ENCODE peak calls at places on chromosomes 11 and 22, in nine cellular contexts. One of them, this sample, is unnamed.

GRCh38 chr11:20864628-20865027 is 195.2 kb downstream of the NELL1 start:
- DNase-seq in tibial nerve: no peak
- DNase-seq in nephron progenitor cell: no peak
- DNase-seq in fibroblast of pulmonary artery: no peak
- DNase-seq in RWPE2: no peak
- DNase-seq in cardiac fibroblast: no peak
- DNase-seq in MCF 10A: no peak
- DNase-seq in CD8-positive, alpha-beta T cell: no peak
- DNase-seq in fibroblast of the aortic adventitia: no peak
- DNase-seq in this sample: no peak

GRCh38 chr11:70508231-70508480 is 109.8 kb downstream of the CTTN start:
- DNase-seq in CD8-positive, alpha-beta T cell: no peak
- DNase-seq in MCF 10A: no peak
- DNase-seq in fibroblast of pulmonary artery: no peak
- DNase-seq in tibial nerve: no peak
- DNase-seq in fibroblast of the aortic adventitia: no peak
- DNase-seq in cardiac fibroblast: no peak
- DNase-seq in RWPE2: no peak
- DNase-seq in nephron progenitor cell: no peak
- DNase-seq in this sample: no peak

GRCh38 chr11:83181815-83182214 is 11.7 kb upstream of the ANKRD42 start:
- DNase-seq in tibial nerve: no peak
- DNase-seq in CD8-positive, alpha-beta T cell: no peak
- DNase-seq in fibroblast of pulmonary artery: no peak
- DNase-seq in fibroblast of the aortic adventitia: no peak
- DNase-seq in nephron progenitor cell: no peak
- DNase-seq in MCF 10A: no peak
- DNase-seq in RWPE2: no peak
- DNase-seq in cardiac fibroblast: no peak
- DNase-seq in this sample: no peak

GRCh38 chr22:41367039-41367679 is 14.6 kb upstream of the TEF start:
- DNase-seq in MCF 10A: peak; percentile 93
- DNase-seq in fibroblast of the aortic adventitia: peak; percentile 96
- DNase-seq in RWPE2: peak; percentile 90
- DNase-seq in CD8-positive, alpha-beta T cell: no peak
- DNase-seq in fibroblast of pulmonary artery: peak; percentile 98
- DNase-seq in nephron progenitor cell: peak; percentile 42
- DNase-seq in cardiac fibroblast: peak; percentile 99
- DNase-seq in tibial nerve: peak; percentile 89
- DNase-seq in this sample: peak; percentile 98

GRCh38 chr11:120343429-120343828 is 7.2 kb downstream of the ARHGEF12 start:
- DNase-seq in RWPE2: no peak
- DNase-seq in CD8-positive, alpha-beta T cell: no peak
- DNase-seq in cardiac fibroblast: no peak
- DNase-seq in tibial nerve: no peak
- DNase-seq in fibroblast of the aortic adventitia: no peak
- DNase-seq in MCF 10A: no peak
- DNase-seq in fibroblast of pulmonary artery: no peak
- DNase-seq in nephron progenitor cell: no peak
- DNase-seq in this sample: no peak

GRCh38 chr22:48907591-48907990 is 920.1 kb downstream of the BRD1 start:
- DNase-seq in CD8-positive, alpha-beta T cell: no peak
- DNase-seq in RWPE2: no peak
- DNase-seq in fibroblast of the aortic adventitia: no peak
- DNase-seq in tibial nerve: no peak
- DNase-seq in cardiac fibroblast: no peak
- DNase-seq in nephron progenitor cell: no peak
- DNase-seq in fibroblast of pulmonary artery: no peak
- DNase-seq in MCF 10A: no peak
- DNase-seq in this sample: no peak

GRCh38 chr11:33214187-33214586 is 43.0 kb upstream of the HIPK3 start:
- DNase-seq in CD8-positive, alpha-beta T cell: no peak
- DNase-seq in fibroblast of pulmonary artery: peak; percentile 31
- DNase-seq in fibroblast of the aortic adventitia: peak; percentile 6
- DNase-seq in cardiac fibroblast: peak; percentile 28
- DNase-seq in tibial nerve: no peak
- DNase-seq in RWPE2: no peak
- DNase-seq in MCF 10A: no peak
- DNase-seq in nephron progenitor cell: no peak
- DNase-seq in this sample: no peak

GRCh38 chr11:43916621-43917020 is 25.8 kb upstream of the C11orf96 start:
- DNase-seq in fibroblast of pulmonary artery: no peak
- DNase-seq in fibroblast of the aortic adventitia: no peak
- DNase-seq in cardiac fibroblast: no peak
- DNase-seq in tibial nerve: no peak
- DNase-seq in CD8-positive, alpha-beta T cell: no peak
- DNase-seq in MCF 10A: no peak
- DNase-seq in RWPE2: no peak
- DNase-seq in nephron progenitor cell: no peak
- DNase-seq in this sample: no peak

GRCh38 chr11:57971272-57972012 is 52.2 kb upstream of the OR9Q1 start:
- DNase-seq in fibroblast of the aortic adventitia: no peak
- DNase-seq in cardiac fibroblast: no peak
- DNase-seq in MCF 10A: no peak
- DNase-seq in RWPE2: no peak
- DNase-seq in CD8-positive, alpha-beta T cell: no peak
- DNase-seq in tibial nerve: no peak
- DNase-seq in nephron progenitor cell: no peak
- DNase-seq in fibroblast of pulmonary artery: no peak
- DNase-seq in this sample: no peak
- TF ChIP-seq CTCF in fibroblast of the aortic adventitia: no peak
- TF ChIP-seq CTCF in cardiac fibroblast: no peak
- TF ChIP-seq CTCF in MCF 10A: no peak
- TF ChIP-seq CTCF in RWPE2: no peak
- TF ChIP-seq CTCF in CD8-positive, alpha-beta T cell: no peak
- TF ChIP-seq CTCF in tibial nerve: no peak
- TF ChIP-seq CTCF in nephron progenitor cell: no peak
- TF ChIP-seq CTCF in fibroblast of pulmonary artery: no peak
- TF ChIP-seq CTCF in this sample: no peak

DNA sequence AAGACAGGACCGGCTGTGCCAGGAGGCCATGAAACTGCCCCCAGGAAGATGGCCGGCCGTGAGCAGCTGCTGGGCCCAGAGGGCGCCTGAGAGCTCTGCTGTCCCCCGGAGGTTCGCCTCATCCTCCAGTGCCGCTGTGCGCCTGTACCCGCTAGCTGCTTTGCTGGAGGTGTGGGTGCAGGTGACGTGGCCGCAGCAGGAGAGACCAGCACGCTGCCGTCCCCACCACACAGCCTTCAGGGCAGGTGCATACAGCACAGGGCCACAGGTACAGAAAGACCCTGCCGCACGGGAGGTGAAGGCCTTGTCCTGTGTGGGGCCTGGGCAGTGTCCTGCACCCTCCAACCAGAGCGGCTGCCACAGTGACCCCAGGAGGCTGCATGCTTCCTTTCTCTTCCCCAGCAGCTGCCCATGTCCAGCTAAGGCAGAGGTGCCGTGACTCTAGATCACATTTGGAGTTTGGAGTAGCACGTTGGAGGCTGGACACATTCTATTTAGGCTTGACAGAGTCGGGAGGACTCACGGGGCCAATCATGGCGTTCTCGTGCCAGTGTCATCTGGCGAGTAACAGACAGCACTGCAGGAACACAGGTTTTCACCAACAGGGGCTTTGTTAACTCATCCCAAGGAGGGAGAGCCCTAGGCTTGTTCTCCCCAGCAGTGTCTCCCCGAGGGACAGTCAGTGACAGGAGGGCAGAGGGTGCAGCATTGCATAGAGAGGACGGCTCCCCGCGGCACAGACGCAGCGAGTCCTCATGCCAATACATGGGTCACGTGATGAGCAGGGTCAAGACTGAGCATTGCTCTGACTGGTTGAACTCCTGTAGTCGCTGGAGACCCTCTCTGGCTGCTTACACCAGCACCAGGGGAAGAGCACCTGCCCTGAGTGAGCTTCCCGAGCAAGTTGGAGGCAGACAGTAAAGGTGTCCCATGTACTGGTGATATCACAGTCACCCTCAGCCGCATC is 18.7 kb upstream of the PANX2 start:
- DNase-seq in nephron progenitor cell: no peak
- DNase-seq in cardiac fibroblast: no peak
- DNase-seq in fibroblast of pulmonary artery: no peak
- DNase-seq in CD8-positive, alpha-beta T cell: no peak
- DNase-seq in fibroblast of the aortic adventitia: no peak
- DNase-seq in RWPE2: no peak
- DNase-seq in MCF 10A: no peak
- DNase-seq in tibial nerve: no peak
- DNase-seq in this sample: no peak
- TF ChIP-seq CTCF in nephron progenitor cell: no peak
- TF ChIP-seq CTCF in cardiac fibroblast: no peak
- TF ChIP-seq CTCF in fibroblast of pulmonary artery: no peak
- TF ChIP-seq CTCF in CD8-positive, alpha-beta T cell: no peak
- TF ChIP-seq CTCF in fibroblast of the aortic adventitia: no peak
- TF ChIP-seq CTCF in RWPE2: no peak
- TF ChIP-seq CTCF in MCF 10A: no peak
- TF ChIP-seq CTCF in tibial nerve: no peak
- TF ChIP-seq CTCF in this sample: no peak

GRCh38 chr11:100823360-100823759 is 136.3 kb downstream of the ARHGAP42 start:
- DNase-seq in MCF 10A: peak; percentile 18
- DNase-seq in fibroblast of the aortic adventitia: peak; percentile 89
- DNase-seq in fibroblast of pulmonary artery: peak; percentile 62
- DNase-seq in tibial nerve: no peak
- DNase-seq in RWPE2: no peak
- DNase-seq in cardiac fibroblast: peak; percentile 81
- DNase-seq in CD8-positive, alpha-beta T cell: no peak
- DNase-seq in nephron progenitor cell: no peak
- DNase-seq in this sample: no peak

GRCh38 chr11:100821198-100821597 is 134.1 kb downstream of the ARHGAP42 start:
- DNase-seq in cardiac fibroblast: no peak
- DNase-seq in RWPE2: no peak
- DNase-seq in tibial nerve: no peak
- DNase-seq in CD8-positive, alpha-beta T cell: no peak
- DNase-seq in fibroblast of the aortic adventitia: no peak
- DNase-seq in fibroblast of pulmonary artery: peak; percentile 70
- DNase-seq in MCF 10A: no peak
- DNase-seq in nephron progenitor cell: no peak
- DNase-seq in this sample: no peak

GRCh38 chr11:100824041-100824440 is 137.0 kb downstream of the ARHGAP42 start:
- DNase-seq in fibroblast of pulmonary artery: no peak
- DNase-seq in MCF 10A: no peak
- DNase-seq in CD8-positive, alpha-beta T cell: no peak
- DNase-seq in cardiac fibroblast: no peak
- DNase-seq in RWPE2: no peak
- DNase-seq in tibial nerve: no peak
- DNase-seq in fibroblast of the aortic adventitia: no peak
- DNase-seq in nephron progenitor cell: no peak
- DNase-seq in this sample: no peak

GRCh38 chr11:100827934-100828661 is 141.0 kb downstream of the ARHGAP42 start:
- DNase-seq in tibial nerve: no peak
- DNase-seq in cardiac fibroblast: peak; percentile 35
- DNase-seq in RWPE2: no peak
- DNase-seq in nephron progenitor cell: peak; percentile 10
- DNase-seq in CD8-positive, alpha-beta T cell: no peak
- DNase-seq in fibroblast of the aortic adventitia: peak; percentile 71
- DNase-seq in MCF 10A: peak; percentile 34
- DNase-seq in fibroblast of pulmonary artery: peak; percentile 66
- DNase-seq in this sample: no peak

DNA sequence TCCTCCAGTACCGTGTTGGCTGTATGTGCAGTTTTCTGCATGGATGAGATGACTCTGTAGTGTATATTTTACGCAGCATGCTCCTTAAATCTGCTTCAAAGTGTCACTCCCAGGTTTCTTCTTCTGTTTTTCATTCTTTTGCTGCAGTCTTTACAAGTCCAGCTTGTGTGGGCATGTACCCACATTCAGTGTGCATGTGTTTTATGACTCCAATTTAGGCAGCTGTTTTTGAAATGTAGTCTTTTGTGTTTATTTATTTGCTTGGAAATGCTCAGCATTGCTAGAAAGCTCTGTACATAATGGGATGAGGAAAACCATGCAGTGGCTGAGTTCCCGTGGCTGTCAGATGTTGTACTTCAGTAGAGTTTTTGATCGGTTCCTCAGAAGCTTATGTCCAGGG is 138.5 kb downstream of the ARHGAP42 start:
- DNase-seq in RWPE2: no peak
- DNase-seq in tibial nerve: no peak
- DNase-seq in cardiac fibroblast: no peak
- DNase-seq in MCF 10A: no peak
- DNase-seq in fibroblast of pulmonary artery: no peak
- DNase-seq in nephron progenitor cell: no peak
- DNase-seq in fibroblast of the aortic adventitia: no peak
- DNase-seq in CD8-positive, alpha-beta T cell: no peak
- DNase-seq in this sample: no peak
- TF ChIP-seq CTCF in RWPE2: no peak
- TF ChIP-seq CTCF in tibial nerve: no peak
- TF ChIP-seq CTCF in cardiac fibroblast: no peak
- TF ChIP-seq CTCF in MCF 10A: no peak
- TF ChIP-seq CTCF in fibroblast of pulmonary artery: no peak
- TF ChIP-seq CTCF in nephron progenitor cell: no peak
- TF ChIP-seq CTCF in fibroblast of the aortic adventitia: no peak
- TF ChIP-seq CTCF in CD8-positive, alpha-beta T cell: no peak
- TF ChIP-seq CTCF in this sample: no peak

GRCh38 chr11:124193221-124193945 is 10.2 kb downstream of the OR10D3 start:
- DNase-seq in cardiac fibroblast: no peak
- DNase-seq in RWPE2: no peak
- DNase-seq in tibial nerve: no peak
- DNase-seq in fibroblast of the aortic adventitia: peak; percentile 3
- DNase-seq in nephron progenitor cell: no peak
- DNase-seq in CD8-positive, alpha-beta T cell: no peak
- DNase-seq in MCF 10A: no peak
- DNase-seq in fibroblast of pulmonary artery: no peak
- DNase-seq in this sample: no peak

GRCh38 chr11:124197999-124198398 is 14.9 kb downstream of the OR10D3 start:
- DNase-seq in RWPE2: no peak
- DNase-seq in cardiac fibroblast: no peak
- DNase-seq in fibroblast of pulmonary artery: no peak
- DNase-seq in nephron progenitor cell: no peak
- DNase-seq in MCF 10A: no peak
- DNase-seq in CD8-positive, alpha-beta T cell: no peak
- DNase-seq in fibroblast of the aortic adventitia: no peak
- DNase-seq in tibial nerve: no peak
- DNase-seq in this sample: no peak

GRCh38 chr11:124194283-124194682 is 11.1 kb downstream of the OR10D3 start:
- DNase-seq in CD8-positive, alpha-beta T cell: no peak
- DNase-seq in fibroblast of pulmonary artery: no peak
- DNase-seq in MCF 10A: no peak
- DNase-seq in nephron progenitor cell: no peak
- DNase-seq in fibroblast of the aortic adventitia: no peak
- DNase-seq in cardiac fibroblast: no peak
- DNase-seq in tibial nerve: no peak
- DNase-seq in RWPE2: no peak
- DNase-seq in this sample: no peak

GRCh38 chr11:124195419-124195734 is 12.2 kb downstream of the OR10D3 start:
- DNase-seq in MCF 10A: no peak
- DNase-seq in nephron progenitor cell: no peak
- DNase-seq in cardiac fibroblast: no peak
- DNase-seq in fibroblast of pulmonary artery: no peak
- DNase-seq in CD8-positive, alpha-beta T cell: no peak
- DNase-seq in RWPE2: no peak
- DNase-seq in tibial nerve: no peak
- DNase-seq in fibroblast of the aortic adventitia: no peak
- DNase-seq in this sample: no peak

DNA sequence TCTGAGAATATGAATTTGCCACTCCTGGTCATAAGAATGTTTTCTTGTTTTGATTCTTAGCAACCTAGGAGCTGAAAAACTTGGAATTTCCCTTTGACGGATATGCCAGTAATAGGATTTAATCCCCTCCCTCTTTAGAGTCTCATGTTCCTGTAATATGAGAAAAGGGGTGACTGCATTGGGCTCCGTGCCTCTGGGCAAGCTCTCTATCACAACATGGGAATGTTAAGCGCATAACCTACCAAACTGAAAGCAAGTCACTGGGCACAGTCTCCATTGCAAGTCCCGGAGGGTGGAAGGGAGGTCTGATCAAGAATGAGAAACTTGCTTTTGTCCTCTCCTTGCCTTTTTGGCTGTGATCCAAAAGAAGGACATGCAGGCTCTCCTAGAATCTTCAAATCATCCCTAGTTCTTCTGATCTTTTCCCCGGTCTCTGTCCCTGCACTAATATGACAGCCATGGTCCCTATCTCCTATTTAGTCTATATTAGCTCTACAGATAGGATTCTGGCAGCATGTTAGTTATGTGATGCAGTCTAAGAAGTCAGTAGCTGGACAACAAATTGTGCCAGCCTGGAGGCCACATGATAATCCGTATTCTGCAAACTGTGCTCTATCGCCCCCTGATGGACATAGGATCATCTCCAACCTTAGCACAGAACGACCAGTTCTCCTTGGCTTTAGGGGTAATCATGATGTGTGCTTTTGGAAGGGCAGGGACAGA is 11.7 kb downstream of the OR10D3 start:
- DNase-seq in MCF 10A: peak; percentile 87
- DNase-seq in fibroblast of pulmonary artery: peak; percentile 81
- DNase-seq in tibial nerve: peak; percentile 57
- DNase-seq in CD8-positive, alpha-beta T cell: peak; percentile 10
- DNase-seq in nephron progenitor cell: peak; percentile 55
- DNase-seq in cardiac fibroblast: peak; percentile 81
- DNase-seq in fibroblast of the aortic adventitia: peak; percentile 77
- DNase-seq in RWPE2: no peak
- DNase-seq in this sample: no peak
- TF ChIP-seq CTCF in MCF 10A: peak; percentile 78
- TF ChIP-seq CTCF in fibroblast of pulmonary artery: peak; percentile 92
- TF ChIP-seq CTCF in tibial nerve: no peak
- TF ChIP-seq CTCF in CD8-positive, alpha-beta T cell: peak; percentile 52
- TF ChIP-seq CTCF in nephron progenitor cell: peak; percentile 66
- TF ChIP-seq CTCF in cardiac fibroblast: peak; percentile 81
- TF ChIP-seq CTCF in fibroblast of the aortic adventitia: peak; percentile 83
- TF ChIP-seq CTCF in RWPE2: peak; percentile 88
- TF ChIP-seq CTCF in this sample: peak; percentile 80